ENCODE peak calls at places on chromosome 16, in ten cellular contexts. One of them, this sample, is unnamed.

GRCh38 chr16:70789231-70789926 is 11.6 kb downstream of the VAC14 start:
- DNase-seq in sigmoid colon: peak
- DNase-seq in tibial nerve: peak
- DNase-seq in thoracic aorta: no peak
- DNase-seq in lower leg skin: peak
- DNase-seq in AG10803: peak
- DNase-seq in hepatocyte: peak
- DNase-seq in AG09309: no peak
- DNase-seq in activated B cell treated with CpG ODN at 0.5 μM for 24 hours: no peak
- DNase-seq in HFFc6: peak
- DNase-seq in this sample: no peak

GRCh38 chr16:88807142-88807625 is 3.6 kb downstream of the CDT1 start:
- DNase-seq in lower leg skin: no peak
- DNase-seq in activated B cell treated with CpG ODN at 0.5 μM for 24 hours: no peak
- DNase-seq in HFFc6: no peak
- DNase-seq in AG09309: no peak
- DNase-seq in tibial nerve: no peak
- DNase-seq in hepatocyte: no peak
- DNase-seq in sigmoid colon: no peak
- DNase-seq in AG10803: no peak
- DNase-seq in thoracic aorta: no peak
- DNase-seq in this sample: no peak

GRCh38 chr16:3158014-3158497 is 23.2 kb downstream of the ZNF213 start:
- DNase-seq in thoracic aorta: no peak
- DNase-seq in AG10803: no peak
- DNase-seq in lower leg skin: no peak
- DNase-seq in AG09309: no peak
- DNase-seq in HFFc6: no peak
- DNase-seq in hepatocyte: no peak
- DNase-seq in tibial nerve: no peak
- DNase-seq in activated B cell treated with CpG ODN at 0.5 μM for 24 hours: no peak
- DNase-seq in sigmoid colon: no peak
- DNase-seq in this sample: no peak

GRCh38 chr16:1821861-1822611 is 4.6 kb downstream of the HAGH start:
- DNase-seq in HFFc6: no peak
- DNase-seq in activated B cell treated with CpG ODN at 0.5 μM for 24 hours: no peak
- DNase-seq in tibial nerve: no peak
- DNase-seq in thoracic aorta: no peak
- DNase-seq in lower leg skin: no peak
- DNase-seq in AG09309: no peak
- DNase-seq in AG10803: no peak
- DNase-seq in sigmoid colon: no peak
- DNase-seq in hepatocyte: no peak
- DNase-seq in this sample: peak

GRCh38 chr16:85623997-85624601 is 11.0 kb downstream of the GSE1 start:
- DNase-seq in AG10803: no peak
- DNase-seq in thoracic aorta: no peak
- DNase-seq in sigmoid colon: no peak
- DNase-seq in lower leg skin: no peak
- DNase-seq in tibial nerve: no peak
- DNase-seq in AG09309: no peak
- DNase-seq in activated B cell treated with CpG ODN at 0.5 μM for 24 hours: no peak
- DNase-seq in HFFc6: no peak
- DNase-seq in hepatocyte: no peak
- DNase-seq in this sample: no peak

GRCh38 chr16:82633964-82634600 is 7.3 kb downstream of the CDH13 start:
- DNase-seq in hepatocyte: no peak
- DNase-seq in HFFc6: no peak
- DNase-seq in activated B cell treated with CpG ODN at 0.5 μM for 24 hours: no peak
- DNase-seq in sigmoid colon: peak
- DNase-seq in tibial nerve: no peak
- DNase-seq in AG09309: no peak
- DNase-seq in AG10803: peak
- DNase-seq in lower leg skin: no peak
- DNase-seq in thoracic aorta: peak
- DNase-seq in this sample: no peak

GRCh38 chr16:629289-630023 is 1.3 kb upstream of the WFIKKN1 start:
- DNase-seq in tibial nerve: no peak
- DNase-seq in AG10803: no peak
- DNase-seq in thoracic aorta: no peak
- DNase-seq in hepatocyte: no peak
- DNase-seq in HFFc6: no peak
- DNase-seq in sigmoid colon: no peak
- DNase-seq in activated B cell treated with CpG ODN at 0.5 μM for 24 hours: no peak
- DNase-seq in lower leg skin: no peak
- DNase-seq in AG09309: no peak
- DNase-seq in this sample: no peak

GRCh38 chr16:60329110-60329509 is 1595.0 kb upstream of the GOT2 start:
- DNase-seq in tibial nerve: no peak
- DNase-seq in lower leg skin: no peak
- DNase-seq in hepatocyte: no peak
- DNase-seq in activated B cell treated with CpG ODN at 0.5 μM for 24 hours: no peak
- DNase-seq in HFFc6: no peak
- DNase-seq in sigmoid colon: no peak
- DNase-seq in thoracic aorta: no peak
- DNase-seq in AG10803: no peak
- DNase-seq in AG09309: no peak
- DNase-seq in this sample: no peak

GRCh38 chr16:10694830-10695229 is at the start of gene TEKT5:
- DNase-seq in thoracic aorta: no peak
- DNase-seq in sigmoid colon: no peak
- DNase-seq in AG09309: no peak
- DNase-seq in activated B cell treated with CpG ODN at 0.5 μM for 24 hours: no peak
- DNase-seq in hepatocyte: no peak
- DNase-seq in lower leg skin: no peak
- DNase-seq in tibial nerve: no peak
- DNase-seq in HFFc6: no peak
- DNase-seq in AG10803: no peak
- DNase-seq in this sample: no peak

GRCh38 chr16:83915491-83915890 is 16.6 kb downstream of the MLYCD start:
- DNase-seq in sigmoid colon: no peak
- DNase-seq in AG10803: no peak
- DNase-seq in HFFc6: no peak
- DNase-seq in hepatocyte: no peak
- DNase-seq in thoracic aorta: no peak
- DNase-seq in lower leg skin: no peak
- DNase-seq in tibial nerve: no peak
- DNase-seq in AG09309: no peak
- DNase-seq in activated B cell treated with CpG ODN at 0.5 μM for 24 hours: no peak
- DNase-seq in this sample: no peak

GRCh38 chr16:83913234-83913633 is 14.3 kb downstream of the MLYCD start:
- DNase-seq in AG10803: no peak
- DNase-seq in thoracic aorta: no peak
- DNase-seq in hepatocyte: no peak
- DNase-seq in AG09309: no peak
- DNase-seq in activated B cell treated with CpG ODN at 0.5 μM for 24 hours: no peak
- DNase-seq in tibial nerve: no peak
- DNase-seq in lower leg skin: no peak
- DNase-seq in HFFc6: no peak
- DNase-seq in sigmoid colon: peak
- DNase-seq in this sample: no peak

GRCh38 chr16:83912152-83912948 is 13.4 kb downstream of the MLYCD start:
- DNase-seq in activated B cell treated with CpG ODN at 0.5 μM for 24 hours: no peak
- DNase-seq in hepatocyte: no peak
- DNase-seq in thoracic aorta: no peak
- DNase-seq in tibial nerve: no peak
- DNase-seq in lower leg skin: no peak
- DNase-seq in AG09309: no peak
- DNase-seq in AG10803: no peak
- DNase-seq in sigmoid colon: peak
- DNase-seq in HFFc6: no peak
- DNase-seq in this sample: no peak

GRCh38 chr16:83915081-83915480 is 16.2 kb downstream of the MLYCD start:
- DNase-seq in hepatocyte: no peak
- DNase-seq in thoracic aorta: no peak
- DNase-seq in AG09309: no peak
- DNase-seq in activated B cell treated with CpG ODN at 0.5 μM for 24 hours: no peak
- DNase-seq in tibial nerve: no peak
- DNase-seq in sigmoid colon: no peak
- DNase-seq in AG10803: no peak
- DNase-seq in lower leg skin: no peak
- DNase-seq in HFFc6: no peak
- DNase-seq in this sample: no peak

DNA sequence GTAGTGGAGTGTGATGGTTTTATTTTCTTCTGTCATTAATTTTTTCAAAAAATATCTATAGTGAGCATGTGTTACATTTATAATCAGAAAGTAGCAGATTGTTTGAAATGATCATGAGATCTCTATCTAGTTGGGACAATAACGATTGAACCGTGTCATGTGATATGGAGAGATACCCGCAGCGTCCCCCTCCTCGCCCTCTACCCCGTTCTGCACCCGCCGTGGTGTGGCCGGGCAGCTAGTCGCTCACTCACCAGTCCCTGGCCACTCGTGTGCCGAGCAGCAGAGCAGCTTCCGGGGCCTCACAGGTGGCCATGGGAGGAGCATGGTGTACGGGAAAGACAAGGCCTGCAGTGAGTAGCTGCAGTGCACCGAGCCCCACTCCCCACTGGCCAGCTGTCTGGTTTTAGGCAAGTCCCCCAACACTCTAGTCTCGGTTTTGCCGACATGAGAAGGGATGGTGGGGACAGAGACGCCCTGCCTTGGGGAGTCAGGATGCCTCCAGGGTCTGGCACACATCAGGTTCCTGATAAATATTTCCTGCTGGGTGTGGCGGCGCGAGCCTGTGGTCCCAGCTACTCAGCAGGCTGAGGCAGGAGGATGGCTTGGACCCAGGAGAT is 15.3 kb downstream of the MLYCD start:
- DNase-seq in tibial nerve: no peak
- DNase-seq in hepatocyte: no peak
- DNase-seq in activated B cell treated with CpG ODN at 0.5 μM for 24 hours: no peak
- DNase-seq in HFFc6: no peak
- DNase-seq in lower leg skin: no peak
- DNase-seq in thoracic aorta: no peak
- DNase-seq in AG10803: no peak
- DNase-seq in sigmoid colon: peak
- DNase-seq in AG09309: no peak
- DNase-seq in this sample: no peak
- TF ChIP-seq CTCF in tibial nerve: no peak
- TF ChIP-seq CTCF in hepatocyte: no peak
- TF ChIP-seq CTCF in activated B cell treated with CpG ODN at 0.5 μM for 24 hours: no peak
- TF ChIP-seq CTCF in HFFc6: no peak
- TF ChIP-seq CTCF in lower leg skin: no peak
- TF ChIP-seq CTCF in thoracic aorta: no peak
- TF ChIP-seq CTCF in AG10803: no peak
- TF ChIP-seq CTCF in sigmoid colon: no peak
- TF ChIP-seq CTCF in AG09309: no peak
- TF ChIP-seq CTCF in this sample: no peak

DNA sequence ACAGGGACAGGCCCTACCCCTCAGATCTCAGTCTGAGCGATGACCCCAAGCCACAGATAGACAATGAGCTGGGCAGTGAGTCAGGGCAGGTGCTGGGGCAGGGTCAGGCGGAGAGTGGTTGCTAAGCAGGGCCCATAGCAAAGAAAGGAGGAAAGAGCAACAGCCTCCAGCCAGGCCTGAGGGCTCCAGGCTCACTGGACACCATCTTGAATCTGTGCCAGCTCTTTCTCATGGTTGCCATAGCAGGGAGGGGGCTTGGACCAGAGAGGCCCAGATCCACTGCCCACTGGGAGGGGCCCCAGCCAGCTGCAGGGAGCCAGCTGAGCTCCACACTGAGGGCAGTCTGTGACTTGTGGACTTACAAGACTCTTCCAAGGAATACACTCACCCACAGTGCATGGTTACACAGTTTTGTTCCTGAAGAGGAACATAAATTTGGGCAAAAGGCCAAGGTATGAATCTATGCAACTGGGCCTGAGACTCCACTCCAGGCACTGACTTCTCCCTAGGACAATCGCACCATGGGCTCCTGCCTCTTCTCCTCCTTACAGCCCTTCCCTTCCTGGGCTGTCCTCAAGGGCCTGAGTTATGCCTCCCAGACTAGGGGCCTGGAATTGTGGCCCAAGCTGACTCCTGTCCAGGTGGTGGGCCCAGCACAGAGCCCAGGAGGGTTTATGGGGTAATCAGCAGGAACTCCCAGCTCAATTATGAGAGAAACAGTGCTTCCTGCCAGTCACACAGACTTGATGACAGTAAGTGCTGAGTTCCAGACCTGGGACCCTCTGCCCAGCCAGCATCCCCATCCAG is 59.9 kb downstream of the BEAN1 start:
- DNase-seq in tibial nerve: no peak
- DNase-seq in sigmoid colon: peak
- DNase-seq in thoracic aorta: no peak
- DNase-seq in HFFc6: peak
- DNase-seq in lower leg skin: no peak
- DNase-seq in hepatocyte: peak
- DNase-seq in AG09309: no peak
- DNase-seq in activated B cell treated with CpG ODN at 0.5 μM for 24 hours: peak
- DNase-seq in AG10803: peak
- DNase-seq in this sample: peak
- TF ChIP-seq CTCF in tibial nerve: no peak
- TF ChIP-seq CTCF in sigmoid colon: no peak
- TF ChIP-seq CTCF in thoracic aorta: no peak
- TF ChIP-seq CTCF in HFFc6: no peak
- TF ChIP-seq CTCF in lower leg skin: no peak
- TF ChIP-seq CTCF in hepatocyte: no peak
- TF ChIP-seq CTCF in AG09309: no peak
- TF ChIP-seq CTCF in activated B cell treated with CpG ODN at 0.5 μM for 24 hours: no peak
- TF ChIP-seq CTCF in AG10803: no peak
- TF ChIP-seq CTCF in this sample: no peak

GRCh38 chr16:67393111-67393789 is at the start of gene TPPP3:
- DNase-seq in hepatocyte: peak
- DNase-seq in thoracic aorta: peak
- DNase-seq in activated B cell treated with CpG ODN at 0.5 μM for 24 hours: no peak
- DNase-seq in AG09309: no peak
- DNase-seq in sigmoid colon: peak
- DNase-seq in AG10803: peak
- DNase-seq in tibial nerve: peak
- DNase-seq in HFFc6: peak
- DNase-seq in lower leg skin: peak
- DNase-seq in this sample: peak
- TF ChIP-seq CTCF in hepatocyte: peak
- TF ChIP-seq CTCF in thoracic aorta: peak
- TF ChIP-seq CTCF in activated B cell treated with CpG ODN at 0.5 μM for 24 hours: no peak
- TF ChIP-seq CTCF in AG09309: peak
- TF ChIP-seq CTCF in sigmoid colon: peak
- TF ChIP-seq CTCF in AG10803: peak
- TF ChIP-seq CTCF in tibial nerve: peak
- TF ChIP-seq CTCF in HFFc6: peak
- TF ChIP-seq CTCF in lower leg skin: no peak
- TF ChIP-seq CTCF in this sample: peak

DNA sequence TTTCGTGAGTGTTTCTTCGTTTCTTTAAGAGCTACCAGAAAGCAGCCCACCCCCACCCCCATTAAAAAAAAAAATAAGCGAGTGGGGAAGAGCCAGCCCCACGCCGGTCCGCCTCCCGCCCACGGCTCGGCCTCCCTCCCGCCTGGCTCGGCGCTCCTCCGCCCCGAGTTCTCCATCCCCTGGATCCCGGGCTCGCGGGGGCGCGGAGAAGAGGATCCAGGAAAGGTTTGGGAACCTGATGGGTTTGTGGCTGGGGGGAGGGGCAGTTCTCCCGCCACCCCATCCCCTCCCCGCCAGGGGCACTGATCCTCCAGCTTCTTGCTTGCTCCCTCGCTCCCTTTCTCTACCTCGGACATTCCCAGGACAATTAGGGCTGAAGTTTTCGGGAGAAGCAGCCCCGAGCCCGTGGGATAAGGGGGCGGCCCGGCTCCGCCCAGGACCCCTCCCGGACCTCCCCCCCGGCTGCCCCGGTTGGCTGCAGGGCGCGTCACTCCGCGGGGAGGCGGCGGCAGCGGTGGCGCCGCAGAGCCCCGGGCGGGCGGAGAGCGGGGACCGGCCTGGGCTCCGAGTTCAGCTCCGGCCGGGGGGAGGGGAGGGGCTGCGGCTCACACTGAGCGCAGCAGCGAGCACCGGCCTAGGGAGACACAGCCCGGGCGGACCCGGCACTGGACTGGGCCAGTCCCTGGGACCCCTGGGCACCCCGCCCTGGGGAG is 1.0 kb upstream of the SALL1 start:
- DNase-seq in lower leg skin: no peak
- DNase-seq in thoracic aorta: no peak
- DNase-seq in AG09309: peak
- DNase-seq in HFFc6: peak
- DNase-seq in sigmoid colon: no peak
- DNase-seq in AG10803: peak
- DNase-seq in activated B cell treated with CpG ODN at 0.5 μM for 24 hours: no peak
- DNase-seq in tibial nerve: peak
- DNase-seq in hepatocyte: peak
- DNase-seq in this sample: no peak
- TF ChIP-seq CTCF in lower leg skin: no peak
- TF ChIP-seq CTCF in thoracic aorta: no peak
- TF ChIP-seq CTCF in AG09309: peak
- TF ChIP-seq CTCF in HFFc6: peak
- TF ChIP-seq CTCF in sigmoid colon: no peak
- TF ChIP-seq CTCF in AG10803: peak
- TF ChIP-seq CTCF in activated B cell treated with CpG ODN at 0.5 μM for 24 hours: no peak
- TF ChIP-seq CTCF in tibial nerve: no peak
- TF ChIP-seq CTCF in hepatocyte: no peak
- TF ChIP-seq CTCF in this sample: no peak

This sample was measured in chondrocyte.